ENCODE peak calls at places on chromosomes 16 and 17, in five cellular contexts. R is spleen, V is HAP-1, U is left ventricle myocardium inferior, D is nephron progenitor cell. J is an unnamed sample.

GRCh38 chr17:43877031-43877430 is 30.1 kb downstream of the CD300LG start:
- DNase-seq in R (peak), V (no peak), U (no peak), D (no peak), J (no peak)

GRCh38 chr16:81446318-81447275 is 2.0 kb downstream of the CMIP start:
- DNase-seq in R (no peak), V (no peak), U (no peak), D (no peak), J (no peak)

GRCh38 chr17:3845361-3845753 is 689 bp downstream of the NCBP3 start:
- DNase-seq in R (no peak), V (no peak), U (no peak), D (no peak), J (no peak)

GRCh38 chr17:41082565-41083136 is 1.3 kb upstream of the KRTAP4-7 start:
- DNase-seq in R (no peak), V (no peak), U (no peak), D (no peak), J (no peak)

GRCh38 chr17:6384481-6384880 is 50.4 kb downstream of the AIPL1 start:
- DNase-seq in R (no peak), V (no peak), U (no peak), D (no peak), J (no peak)

GRCh38 chr16:83542491-83542890 is 265.3 kb upstream of the HSBP1 start:
- DNase-seq in R (no peak), V (no peak), U (no peak), D (no peak), J (no peak)

GRCh38 chr16:28981517-28981916 is 3.3 kb upstream of the LAT start:
- DNase-seq in R (no peak), V (no peak), U (no peak), D (peak), J (peak)

GRCh38 chr16:70522216-70523000 is 946 bp downstream of the COG4 start:
- DNase-seq in R (no peak), V (no peak), U (no peak), D (no peak), J (no peak)

GRCh38 chr17:72671034-72671433 is 421.5 kb downstream of the SLC39A11 start:
- DNase-seq in R (no peak), V (no peak), U (no peak), D (no peak), J (no peak)

GRCh38 chr16:49745434-49745833 is 110.5 kb downstream of the ZNF423 start:
- DNase-seq in R (no peak), V (no peak), U (no peak), D (no peak), J (no peak)

GRCh38 chr17:704111-704864 is 10.4 kb downstream of the VPS53 start:
- DNase-seq in R (no peak), V (no peak), U (no peak), D (no peak), J (no peak)

GRCh38 chr17:29495011-29495410 is 71.8 kb downstream of the ABHD15 start:
- DNase-seq in R (no peak), V (no peak), U (no peak), D (no peak), J (no peak)

GRCh38 chr16:81170824-81171223 is 67.7 kb upstream of the BCO1 start:
- DNase-seq in R (no peak), V (no peak), U (no peak), D (peak), J (no peak)

GRCh38 chr17:419073-419735 is 66.6 kb upstream of the RPH3AL start:
- DNase-seq in R (no peak), V (no peak), U (no peak), D (no peak), J (no peak)

GRCh38 chr17:39170051-39170450 is 4.1 kb upstream of the ARL5C start:
- DNase-seq in R (no peak), V (no peak), U (no peak), D (no peak), J (no peak)

GRCh38 chr16:16148755-16149154 is 74.5 kb downstream of the ABCC6 start:
- DNase-seq in R (no peak), V (no peak), U (no peak), D (no peak), J (peak)

GRCh38 chr16:30060354-30061194 is 5.0 kb upstream of the ALDOA start:
- DNase-seq in R (no peak), V (no peak), U (no peak), D (peak), J (no peak)

GRCh38 chr16:87303431-87303930 is 13.7 kb downstream of the C16orf95 start:
- DNase-seq in R (no peak), V (no peak), U (no peak), D (no peak), J (no peak)

GRCh38 chr16:14074544-14074943 is 3.4 kb downstream of the MRTFB start:
- DNase-seq in R (no peak), V (no peak), U (no peak), D (no peak), J (no peak)

GRCh38 chr16:80540516-80541305 is at the start of gene DYNLRB2:
- DNase-seq in R (peak), V (no peak), U (peak), D (peak), J (peak)

GRCh38 chr16:51149251-51149661 is 1.8 kb downstream of the SALL1 start:
- DNase-seq in R (no peak), V (no peak), U (no peak), D (no peak), J (no peak)

GRCh38 chr16:1691956-1692355 is 13.9 kb downstream of the JPT2 start:
- DNase-seq in R (no peak), V (no peak), U (no peak), D (no peak), J (no peak)

GRCh38 chr16:7316266-7316888 is 16.3 kb upstream of the RBFOX1 start:
- DNase-seq in R (no peak), V (no peak), U (no peak), D (no peak), J (no peak)

GRCh38 chr17:522912-523311 is 170.3 kb upstream of the RPH3AL start:
- DNase-seq in R (no peak), V (no peak), U (no peak), D (no peak), J (no peak)

GRCh38 chr17:40562841-40563370 is 2.4 kb downstream of the CCR7 start:
- DNase-seq in R (no peak), V (no peak), U (no peak), D (no peak), J (no peak)

GRCh38 chr16:4474192-4474961 is at the start of gene NMRAL1:
- DNase-seq in R (peak), V (peak), U (peak), D (peak), J (peak)

GRCh38 chr17:82353484-82353883 is 5.6 kb upstream of the TEX19 start:
- DNase-seq in R (no peak), V (no peak), U (no peak), D (no peak), J (no peak)

GRCh38 chr16:31076319-31076718 is 2.1 kb downstream of the ZNF646 start:
- DNase-seq in R (no peak), V (no peak), U (no peak), D (no peak), J (no peak)

GRCh38 chr17:42578282-42578869 is 847 bp upstream of the PSMC3IP start:
- DNase-seq in R (peak), V (peak), U (peak), D (peak), J (peak)

GRCh38 chr16:51982715-51983680 is 563.9 kb downstream of the TOX3 start:
- DNase-seq in R (no peak), V (peak), U (no peak), D (peak), J (peak)

GRCh38 chr17:82345151-82345976 is 11.8 kb upstream of the SECTM1 start:
- DNase-seq in R (no peak), V (no peak), U (no peak), D (no peak), J (no peak)

GRCh38 chr17:3660311-3660891 is 8.0 kb downstream of the TAX1BP3 start:
- DNase-seq in R (no peak), V (no peak), U (peak), D (no peak), J (no peak)

GRCh38 chr17:78075545-78075944 is 53.0 kb downstream of the TMC6 start:
- DNase-seq in R (no peak), V (no peak), U (no peak), D (no peak), J (no peak)

GRCh38 chr16:30184430-30185140 is 1.2 kb downstream of the CORO1A start:
- DNase-seq in R (peak), V (no peak), U (peak), D (no peak), J (no peak)

J was measured in NT2/D1.